ENCODE peak calls at places on chromosomes 4 and X, in nine cellular contexts. One of them, this sample, is unnamed. For H3K4me1, the result is how much of the 10 kb centered on the place peaks cover.

GRCh38 chr4:88672987-88673386 is 24.6 kb downstream of the NAP1L5 start:
- DNase-seq in lower lobe of right lung: no peak
- DNase-seq in neural progenitor cell: peak
- DNase-seq in neuronal stem cell: no peak
- DNase-seq in HepG2: peak
- DNase-seq in right cardiac atrium: no peak
- DNase-seq in hepatocyte: peak
- DNase-seq in Panc1: no peak
- DNase-seq in kidney: no peak
- DNase-seq in this sample: no peak

GRCh38 chrX:12443534-12444098 is 305.3 kb downstream of the FRMPD4 start:
- DNase-seq in lower lobe of right lung: no peak
- DNase-seq in neural progenitor cell: no peak
- DNase-seq in neuronal stem cell: no peak
- DNase-seq in HepG2: no peak
- DNase-seq in right cardiac atrium: no peak
- DNase-seq in hepatocyte: no peak
- DNase-seq in Panc1: no peak
- DNase-seq in kidney: no peak
- DNase-seq in this sample: no peak

GRCh38 chr4:168886361-168886760 is 123.7 kb downstream of the CBR4 start:
- DNase-seq in lower lobe of right lung: no peak
- DNase-seq in neural progenitor cell: no peak
- DNase-seq in neuronal stem cell: no peak
- DNase-seq in HepG2: no peak
- DNase-seq in right cardiac atrium: no peak
- DNase-seq in hepatocyte: no peak
- DNase-seq in Panc1: no peak
- DNase-seq in kidney: no peak
- DNase-seq in this sample: no peak

GRCh38 chr4:87489678-87490077 is 39.5 kb downstream of the SPARCL1 start:
- DNase-seq in lower lobe of right lung: no peak
- DNase-seq in neural progenitor cell: no peak
- DNase-seq in neuronal stem cell: no peak
- DNase-seq in HepG2: no peak
- DNase-seq in right cardiac atrium: no peak
- DNase-seq in hepatocyte: no peak
- DNase-seq in Panc1: no peak
- DNase-seq in kidney: no peak
- DNase-seq in this sample: no peak

GRCh38 chr4:150049682-150050081 is 28.6 kb upstream of the DCLK2 start:
- DNase-seq in lower lobe of right lung: no peak
- DNase-seq in neural progenitor cell: no peak
- DNase-seq in neuronal stem cell: no peak
- DNase-seq in HepG2: no peak
- DNase-seq in right cardiac atrium: no peak
- DNase-seq in hepatocyte: no peak
- DNase-seq in Panc1: no peak
- DNase-seq in kidney: no peak
- DNase-seq in this sample: no peak

GRCh38 chr4:7626551-7626950 is 191.8 kb upstream of the PSAPL1 start:
- DNase-seq in lower lobe of right lung: no peak
- DNase-seq in neural progenitor cell: no peak
- DNase-seq in neuronal stem cell: no peak
- DNase-seq in HepG2: no peak
- DNase-seq in right cardiac atrium: no peak
- DNase-seq in hepatocyte: no peak
- DNase-seq in Panc1: no peak
- DNase-seq in kidney: no peak
- DNase-seq in this sample: no peak

GRCh38 chrX:2894885-2895292 is 34.2 kb downstream of the ARSD start:
- DNase-seq in lower lobe of right lung: no peak
- DNase-seq in neural progenitor cell: no peak
- DNase-seq in neuronal stem cell: no peak
- DNase-seq in HepG2: peak
- DNase-seq in right cardiac atrium: no peak
- DNase-seq in hepatocyte: peak
- DNase-seq in Panc1: no peak
- DNase-seq in kidney: no peak
- DNase-seq in this sample: peak

GRCh38 chr4:917466-917865 is 14.7 kb downstream of the GAK start:
- DNase-seq in lower lobe of right lung: peak
- DNase-seq in neural progenitor cell: no peak
- DNase-seq in neuronal stem cell: no peak
- DNase-seq in HepG2: no peak
- DNase-seq in right cardiac atrium: no peak
- DNase-seq in hepatocyte: no peak
- DNase-seq in Panc1: no peak
- DNase-seq in kidney: no peak
- DNase-seq in this sample: no peak

GRCh38 chr4:30756553-30756952 is 36.4 kb downstream of the PCDH7 start:
- DNase-seq in lower lobe of right lung: no peak
- DNase-seq in neural progenitor cell: no peak
- DNase-seq in neuronal stem cell: no peak
- DNase-seq in HepG2: no peak
- DNase-seq in right cardiac atrium: no peak
- DNase-seq in hepatocyte: no peak
- DNase-seq in Panc1: no peak
- DNase-seq in kidney: no peak
- DNase-seq in this sample: no peak

GRCh38 chr4:101993002-101993840 is 202.7 kb downstream of the BANK1 start:
- DNase-seq in lower lobe of right lung: no peak
- DNase-seq in neural progenitor cell: no peak
- DNase-seq in neuronal stem cell: no peak
- DNase-seq in HepG2: no peak
- DNase-seq in right cardiac atrium: no peak
- DNase-seq in hepatocyte: no peak
- DNase-seq in Panc1: no peak
- DNase-seq in kidney: no peak
- DNase-seq in this sample: no peak

GRCh38 chrX:73850124-73851013 is 287.4 kb downstream of the CHIC1 start:
- DNase-seq in lower lobe of right lung: no peak
- DNase-seq in neural progenitor cell: peak
- DNase-seq in neuronal stem cell: no peak
- DNase-seq in HepG2: peak
- DNase-seq in right cardiac atrium: no peak
- DNase-seq in hepatocyte: peak
- DNase-seq in Panc1: no peak
- DNase-seq in kidney: no peak
- DNase-seq in this sample: peak

GRCh38 chrX:70254063-70254400 is 6.0 kb downstream of the P2RY4 start:
- DNase-seq in lower lobe of right lung: no peak
- DNase-seq in neural progenitor cell: no peak
- DNase-seq in neuronal stem cell: no peak
- DNase-seq in HepG2: peak
- DNase-seq in right cardiac atrium: no peak
- DNase-seq in hepatocyte: no peak
- DNase-seq in Panc1: no peak
- DNase-seq in kidney: no peak
- DNase-seq in this sample: peak

GRCh38 chrX:79259073-79259689 is 108.0 kb downstream of the ITM2A start:
- DNase-seq in lower lobe of right lung: no peak
- DNase-seq in neural progenitor cell: no peak
- DNase-seq in neuronal stem cell: no peak
- DNase-seq in HepG2: no peak
- DNase-seq in right cardiac atrium: no peak
- DNase-seq in hepatocyte: no peak
- DNase-seq in Panc1: no peak
- DNase-seq in kidney: no peak
- DNase-seq in this sample: peak

GRCh38 chr4:185665655-185666054 is 130.3 kb upstream of the PDLIM3 start:
- DNase-seq in lower lobe of right lung: no peak
- DNase-seq in neural progenitor cell: no peak
- DNase-seq in neuronal stem cell: no peak
- DNase-seq in HepG2: no peak
- DNase-seq in right cardiac atrium: no peak
- DNase-seq in hepatocyte: no peak
- DNase-seq in Panc1: no peak
- DNase-seq in kidney: no peak
- DNase-seq in this sample: no peak
- H3K4me1 ChIP-seq in lower lobe of right lung: under half
- H3K4me1 ChIP-seq in neural progenitor cell: under half
- H3K4me1 ChIP-seq in neuronal stem cell: under half
- H3K4me1 ChIP-seq in HepG2: under half
- H3K4me1 ChIP-seq in right cardiac atrium: under half
- H3K4me1 ChIP-seq in hepatocyte: under half
- H3K4me1 ChIP-seq in Panc1: under half
- H3K4me1 ChIP-seq in kidney: under half
- H3K4me1 ChIP-seq in this sample: under half

GRCh38 chr4:56297801-56298200 is 89.5 kb downstream of the AASDH start:
- DNase-seq in lower lobe of right lung: no peak
- DNase-seq in neural progenitor cell: peak
- DNase-seq in neuronal stem cell: peak
- DNase-seq in HepG2: no peak
- DNase-seq in right cardiac atrium: no peak
- DNase-seq in hepatocyte: no peak
- DNase-seq in Panc1: no peak
- DNase-seq in kidney: no peak
- DNase-seq in this sample: no peak

GRCh38 chr4:56302102-56302501 is 85.2 kb downstream of the AASDH start:
- DNase-seq in lower lobe of right lung: no peak
- DNase-seq in neural progenitor cell: no peak
- DNase-seq in neuronal stem cell: no peak
- DNase-seq in HepG2: peak
- DNase-seq in right cardiac atrium: no peak
- DNase-seq in hepatocyte: no peak
- DNase-seq in Panc1: no peak
- DNase-seq in kidney: no peak
- DNase-seq in this sample: no peak

GRCh38 chr4:56302775-56303174 is 84.5 kb downstream of the AASDH start:
- DNase-seq in lower lobe of right lung: no peak
- DNase-seq in neural progenitor cell: no peak
- DNase-seq in neuronal stem cell: no peak
- DNase-seq in HepG2: no peak
- DNase-seq in right cardiac atrium: no peak
- DNase-seq in hepatocyte: no peak
- DNase-seq in Panc1: no peak
- DNase-seq in kidney: no peak
- DNase-seq in this sample: no peak

GRCh38 chr4:56298210-56298609 is 89.1 kb downstream of the AASDH start:
- DNase-seq in lower lobe of right lung: no peak
- DNase-seq in neural progenitor cell: no peak
- DNase-seq in neuronal stem cell: no peak
- DNase-seq in HepG2: no peak
- DNase-seq in right cardiac atrium: no peak
- DNase-seq in hepatocyte: peak
- DNase-seq in Panc1: no peak
- DNase-seq in kidney: no peak
- DNase-seq in this sample: peak

GRCh38 chr4:56301181-56302076 is 85.9 kb downstream of the AASDH start:
- DNase-seq in lower lobe of right lung: peak
- DNase-seq in neural progenitor cell: peak
- DNase-seq in neuronal stem cell: peak
- DNase-seq in HepG2: peak
- DNase-seq in right cardiac atrium: peak
- DNase-seq in hepatocyte: peak
- DNase-seq in Panc1: peak
- DNase-seq in kidney: peak
- DNase-seq in this sample: peak
- H3K4me3 ChIP-seq in lower lobe of right lung: no peak
- H3K4me3 ChIP-seq in neural progenitor cell: no peak
- H3K4me3 ChIP-seq in neuronal stem cell: no peak
- H3K4me3 ChIP-seq in HepG2: no peak
- H3K4me3 ChIP-seq in right cardiac atrium: no peak
- H3K4me3 ChIP-seq in hepatocyte: no peak
- H3K4me3 ChIP-seq in Panc1: no peak
- H3K4me3 ChIP-seq in kidney: no peak
- H3K4me3 ChIP-seq in this sample: no peak

DNA sequence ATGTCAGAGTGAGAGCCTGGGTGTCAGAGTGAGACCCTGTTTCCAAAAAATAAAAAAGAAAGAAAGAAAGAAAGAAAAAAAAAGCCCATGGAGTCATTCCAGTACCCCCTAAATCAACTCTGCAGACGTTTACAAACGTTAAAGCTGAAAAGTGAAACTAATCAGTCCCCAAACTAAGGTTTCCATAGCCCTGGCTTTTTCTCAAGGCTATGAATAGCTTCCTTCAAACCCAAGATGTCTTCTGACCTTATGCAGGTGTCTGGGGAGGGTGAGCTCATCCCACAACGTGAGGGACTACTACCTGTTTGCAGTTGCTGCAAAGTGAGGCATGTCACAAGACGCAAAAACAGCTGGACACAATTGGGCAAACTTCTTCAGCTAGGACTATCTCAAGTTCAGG is 144.0 kb downstream of the SH3KBP1 start:
- DNase-seq in lower lobe of right lung: no peak
- DNase-seq in neural progenitor cell: no peak
- DNase-seq in neuronal stem cell: no peak
- DNase-seq in HepG2: no peak
- DNase-seq in right cardiac atrium: no peak
- DNase-seq in hepatocyte: no peak
- DNase-seq in Panc1: no peak
- DNase-seq in kidney: no peak
- DNase-seq in this sample: no peak
- H3K4me1 ChIP-seq in lower lobe of right lung: under half
- H3K4me1 ChIP-seq in neural progenitor cell: under half
- H3K4me1 ChIP-seq in neuronal stem cell: under half
- H3K4me1 ChIP-seq in HepG2: half or more
- H3K4me1 ChIP-seq in right cardiac atrium: under half
- H3K4me1 ChIP-seq in hepatocyte: under half
- H3K4me1 ChIP-seq in Panc1: under half
- H3K4me1 ChIP-seq in kidney: under half
- H3K4me1 ChIP-seq in this sample: under half

DNA sequence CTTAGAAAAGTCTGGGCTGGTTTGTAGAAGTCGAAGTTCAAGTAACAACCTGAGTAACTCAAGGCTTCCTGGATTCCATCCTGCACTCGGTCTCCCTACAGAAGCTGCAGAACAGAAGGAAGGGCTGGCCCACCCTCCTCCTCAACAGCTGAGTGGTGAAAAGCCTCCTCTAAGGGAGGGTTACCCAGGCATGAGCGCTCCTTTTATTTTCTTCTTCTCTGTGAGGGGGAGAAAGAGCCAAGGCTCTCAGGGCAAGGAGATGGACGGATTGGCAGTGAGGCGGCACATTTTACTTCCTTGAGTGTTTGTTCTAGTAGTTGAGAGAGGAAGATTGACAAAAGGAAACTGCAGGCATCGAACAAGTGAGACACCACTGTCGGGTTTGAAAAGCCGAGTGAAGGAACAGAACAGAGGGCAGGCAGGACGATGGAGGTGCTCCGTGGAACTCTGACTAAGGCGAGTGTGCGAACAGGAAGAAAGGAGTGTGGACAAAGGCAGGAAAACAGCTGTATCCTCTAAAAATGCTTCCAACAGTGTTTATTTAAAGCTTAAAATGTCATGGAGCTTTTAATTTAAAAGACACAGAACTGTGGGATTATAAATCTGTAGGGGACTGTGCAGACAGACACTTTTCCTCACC is 38.4 kb upstream of the STS start:
- DNase-seq in lower lobe of right lung: no peak
- DNase-seq in neural progenitor cell: peak
- DNase-seq in neuronal stem cell: peak
- DNase-seq in HepG2: no peak
- DNase-seq in right cardiac atrium: no peak
- DNase-seq in hepatocyte: no peak
- DNase-seq in Panc1: no peak
- DNase-seq in kidney: no peak
- DNase-seq in this sample: peak
- H3K4me3 ChIP-seq in lower lobe of right lung: peak
- H3K4me3 ChIP-seq in neural progenitor cell: no peak
- H3K4me3 ChIP-seq in neuronal stem cell: peak
- H3K4me3 ChIP-seq in HepG2: no peak
- H3K4me3 ChIP-seq in right cardiac atrium: no peak
- H3K4me3 ChIP-seq in hepatocyte: no peak
- H3K4me3 ChIP-seq in Panc1: no peak
- H3K4me3 ChIP-seq in kidney: peak
- H3K4me3 ChIP-seq in this sample: no peak